ENCODE peak calls at places on chromosomes 11 and 22, in four cellular contexts. G is foreskin fibroblast, C is psoas muscle, M is fibroblast of the aortic adventitia. W is an unnamed sample.

GRCh38 chr11:111347723-111348115 is 31.4 kb downstream of the POU2AF1 start:
- DNase-seq in G (peak), C (no peak), M (peak), W (peak)

GRCh38 chr22:31107206-31108118 is at the start of gene SELENOM:
- DNase-seq in G (peak), C (peak), M (peak), W (peak)

GRCh38 chr22:38398609-38399401 is 56.2 kb downstream of the KCNJ4 start:
- DNase-seq in G (peak), C (peak), M (peak), W (peak)

GRCh38 chr11:128492903-128493569 is 94.3 kb downstream of the ETS1 start:
- DNase-seq in G (no peak), C (no peak), M (no peak), W (no peak)

GRCh38 chr22:30806391-30806861 is 111.8 kb downstream of the OSBP2 start:
- DNase-seq in G (peak), C (no peak), M (peak), W (peak)

GRCh38 chr11:106656646-106657045 is 361.6 kb downstream of the GUCY1A2 start:
- DNase-seq in G (peak), C (no peak), M (no peak), W (no peak)

GRCh38 chr22:29078036-29078868 is 5.4 kb downstream of the KREMEN1 start:
- DNase-seq in G (peak), C (no peak), M (no peak), W (no peak)

GRCh38 chr22:50153056-50153755 is 17.3 kb upstream of the PANX2 start:
- DNase-seq in G (no peak), C (no peak), M (no peak), W (no peak)

GRCh38 chr11:133362156-133362555 is 170.1 kb downstream of the OPCML start:
- DNase-seq in G (no peak), C (no peak), M (no peak), W (no peak)

GRCh38 chr22:32204856-32205722 is at the start of gene RFPL2:
- DNase-seq in G (peak), C (no peak), M (peak), W (peak)

GRCh38 chr11:93080146-93080759 is 110.8 kb downstream of the MTNR1B start:
- DNase-seq in G (no peak), C (no peak), M (no peak), W (no peak)

GRCh38 chr11:106471273-106471672 is 393.8 kb downstream of the AASDHPPT start:
- DNase-seq in G (peak), C (no peak), M (no peak), W (no peak)

GRCh38 chr11:86052697-86053641 is 15.9 kb downstream of the PICALM start:
- DNase-seq in G (no peak), C (no peak), M (no peak), W (no peak)

GRCh38 chr11:27777013-27777412 is 76.8 kb upstream of the BDNF start:
- DNase-seq in G (no peak), C (no peak), M (no peak), W (no peak)

GRCh38 chr11:64762916-64763803 is 3.4 kb upstream of the PYGM start:
- DNase-seq in G (peak), C (peak), M (peak), W (peak)

GRCh38 chr11:94671553-94672366 is 96.4 kb upstream of the AMOTL1 start:
- DNase-seq in G (peak), C (no peak), M (no peak), W (peak)

GRCh38 chr22:43425976-43426785 is 14.4 kb downstream of the MPPED1 start:
- DNase-seq in G (no peak), C (peak), M (no peak), W (no peak)

GRCh38 chr11:102712140-102712539 is 6.6 kb upstream of the MMP27 start:
- DNase-seq in G (no peak), C (no peak), M (no peak), W (no peak)

GRCh38 chr11:47354913-47355282 is 2.4 kb upstream of the MYBPC3 start:
- DNase-seq in G (no peak), C (no peak), M (no peak), W (no peak)

DNA sequence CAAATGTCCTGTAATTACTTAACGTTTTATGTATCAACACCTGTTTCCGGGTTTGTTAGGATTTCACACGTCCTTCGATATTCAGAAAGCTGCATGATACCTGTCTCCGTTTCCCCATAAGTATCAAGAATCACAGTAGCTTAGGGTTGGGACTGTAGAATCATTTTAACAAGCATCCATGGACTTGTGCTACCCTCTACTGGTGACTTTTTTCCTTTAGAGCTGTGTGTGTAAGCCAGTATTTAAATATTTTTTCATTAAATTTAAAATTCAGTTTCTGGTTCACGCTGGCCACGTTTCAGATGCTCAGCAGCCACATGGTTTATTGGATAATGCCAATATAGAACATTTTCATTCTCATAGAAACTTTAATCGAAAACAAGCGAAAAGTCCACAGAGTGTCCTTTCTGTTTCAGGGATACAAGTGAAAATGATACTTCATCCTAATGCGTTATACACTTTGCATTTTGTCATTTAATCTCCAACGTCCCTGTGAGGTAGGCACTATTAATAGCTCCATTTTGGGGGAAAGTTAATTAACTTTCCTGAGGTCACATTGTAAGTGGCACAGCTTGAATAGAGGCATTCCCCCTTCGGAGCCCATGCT is 61.5 kb upstream of the SLC25A18 start:
- DNase-seq in G (peak), C (no peak), M (peak), W (peak)
- TF ChIP-seq CTCF in G (peak), C (peak), M (peak), W (peak)

GRCh38 chr11:122628691-122629555 is 26.6 kb upstream of the UBASH3B start:
- DNase-seq in G (peak), C (peak), M (peak), W (peak)
- TF ChIP-seq CTCF in G (peak), C (peak), M (peak), W (peak)

GRCh38 chr11:78229106-78229505 is 40.4 kb downstream of the USP35 start:
- DNase-seq in G (no peak), C (no peak), M (no peak), W (no peak)

GRCh38 chr11:78227906-78228305 is 39.2 kb downstream of the USP35 start:
- DNase-seq in G (no peak), C (no peak), M (no peak), W (no peak)

GRCh38 chr11:78230161-78230877 is 41.6 kb downstream of the USP35 start:
- DNase-seq in G (no peak), C (no peak), M (no peak), W (no peak)

GRCh38 chr11:78226684-78227680 is 38.3 kb downstream of the USP35 start:
- DNase-seq in G (no peak), C (no peak), M (no peak), W (no peak)

GRCh38 chr11:78228467-78228866 is 39.7 kb downstream of the USP35 start:
- DNase-seq in G (peak), C (no peak), M (peak), W (peak)
- TF ChIP-seq CTCF in G (peak), C (peak), M (peak), W (peak)

DNA sequence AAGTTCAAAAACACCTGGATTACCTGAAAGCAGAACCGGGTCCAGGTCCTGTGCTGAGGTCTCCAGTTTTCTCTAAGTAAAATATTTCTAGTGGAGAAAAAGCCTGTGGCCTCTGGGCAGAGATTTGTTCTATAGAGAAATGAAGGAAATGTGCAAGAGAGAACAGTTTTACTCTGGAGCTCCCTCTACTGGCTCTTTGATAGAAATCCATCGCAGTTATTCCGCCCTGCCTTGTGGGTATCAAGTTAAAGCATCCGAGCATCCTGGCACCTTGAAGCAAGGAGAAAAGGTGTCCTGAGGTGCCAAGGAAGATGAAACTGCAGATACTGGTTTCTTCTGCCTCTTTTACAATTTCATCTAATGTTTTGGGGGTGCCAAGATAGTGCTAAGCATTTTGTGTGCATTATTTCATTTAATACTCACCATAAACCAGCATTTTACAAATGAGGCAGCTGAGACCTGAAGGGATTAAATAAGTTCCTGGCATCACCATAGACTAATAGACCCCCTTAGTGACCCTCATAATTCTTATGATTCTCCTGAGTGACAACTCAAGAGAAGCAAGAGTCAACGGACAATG is 113.1 kb upstream of the HSD17B12 start:
- DNase-seq in G (peak), C (no peak), M (peak), W (peak)
- TF ChIP-seq CTCF in G (peak), C (peak), M (peak), W (peak)

GRCh38 chr11:63643205-63643604 is 28.0 kb downstream of the ATL3 start:
- DNase-seq in G (no peak), C (no peak), M (no peak), W (no peak)

GRCh38 chr11:63635762-63636465 is 21.7 kb upstream of the PLAAT3 start:
- DNase-seq in G (peak), C (peak), M (peak), W (peak)

GRCh38 chr11:63639195-63639832 is 25.1 kb upstream of the PLAAT3 start:
- DNase-seq in G (peak), C (no peak), M (peak), W (peak)

DNA sequence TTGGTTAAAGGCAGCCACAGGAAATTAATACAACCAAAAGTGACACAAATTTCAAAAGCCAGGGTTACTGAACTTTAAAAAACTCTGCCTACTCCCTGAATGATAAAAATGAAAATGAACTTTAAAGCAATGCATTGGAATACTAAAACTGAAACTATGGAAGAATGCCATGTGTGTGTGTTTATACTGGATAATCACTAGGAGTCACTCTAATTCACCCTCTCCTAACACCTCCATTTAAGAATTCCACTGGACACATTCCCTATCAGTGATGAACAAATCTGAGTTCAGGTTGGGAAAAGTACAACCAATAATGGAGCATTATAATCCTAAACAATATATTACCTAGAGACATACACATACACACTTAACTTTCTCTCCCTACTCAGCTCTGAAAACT is 27.5 kb upstream of the PLAAT3 start:
- DNase-seq in G (peak), C (no peak), M (peak), W (peak)
- TF ChIP-seq CTCF in G (no peak), C (no peak), M (no peak), W (peak)

W was measured in HFFc6.